ENCODE peak calls at places on chromosomes 16 and 17, in ten cellular contexts. S is AG08396, E is tibial nerve, D is A172, L is heart left ventricle, V is GM04504, X is BJ, O is pancreas, Z is suprapubic skin, C is AG04450. I is an unnamed sample.

GRCh38 chr16:1300664-1301476 is 8.6 kb upstream of the UBE2I start:
- DNase-seq in S (peak; percentile 90), L (peak; percentile 63), O (peak; percentile 81), E (no peak), C (no peak), Z (no peak), D (no peak), X (no peak), V (no peak), I (peak; percentile 80)

GRCh38 chr17:32523827-32524552 is 37.2 kb downstream of the CDK5R1 start:
- DNase-seq in L (no peak), S (no peak), D (no peak), Z (no peak), E (no peak), V (no peak), C (no peak), O (no peak), X (no peak), I (no peak)

GRCh38 chr17:45791041-45791582 is 7.0 kb downstream of the CRHR1 start:
- DNase-seq in E (no peak), X (no peak), Z (no peak), V (no peak), C (no peak), O (no peak), L (no peak), S (no peak), D (no peak), I (no peak)

GRCh38 chr17:79850571-79851460 is 11.6 kb upstream of the CBX4 start:
- DNase-seq in Z (no peak), E (no peak), X (no peak), S (peak; percentile 90), V (peak; percentile 44), C (no peak), O (no peak), L (no peak), D (peak; percentile 98), I (no peak)

GRCh38 chr17:15233022-15233805 is 31.9 kb downstream of the PMP22 start:
- DNase-seq in C (no peak), D (peak; percentile 38), Z (no peak), E (no peak), S (peak; percentile 70), O (no peak), L (peak; percentile 29), X (no peak), V (peak; percentile 52), I (no peak)

GRCh38 chr17:61410555-61411089 is 11.0 kb downstream of the TBX2 start:
- DNase-seq in S (peak; percentile 90), D (no peak), Z (peak; percentile 78), X (no peak), C (peak; percentile 76), V (no peak), O (no peak), L (peak; percentile 84), E (peak; percentile 78), I (peak; percentile 61)

GRCh38 chr17:27294689-27295630 is 1.0 kb downstream of the WSB1 start:
- DNase-seq in V (peak; percentile 67), O (peak; percentile 44), D (peak; percentile 86), E (peak; percentile 39), S (peak; percentile 69), C (no peak), X (no peak), Z (peak; percentile 74), L (peak; percentile 64), I (peak; percentile 72)

GRCh38 chr16:12784076-12784475 is 19.6 kb downstream of the CPPED1 start:
- DNase-seq in V (no peak), L (no peak), C (no peak), X (no peak), Z (no peak), S (no peak), D (no peak), E (no peak), O (no peak), I (no peak)

GRCh38 chr17:40410082-40410481 is 7.6 kb downstream of the TOP2A start:
- DNase-seq in V (no peak), X (no peak), E (no peak), O (no peak), C (no peak), Z (no peak), L (no peak), D (no peak), S (no peak), I (no peak)

GRCh38 chr16:48734220-48734619 is 124.2 kb upstream of the N4BP1 start:
- DNase-seq in D (no peak), S (no peak), C (no peak), E (no peak), V (no peak), O (no peak), Z (no peak), L (no peak), X (no peak), I (no peak)

GRCh38 chr17:2435181-2435741 is 34.4 kb upstream of the MNT start:
- DNase-seq in O (no peak), C (no peak), V (no peak), S (no peak), L (no peak), E (no peak), Z (no peak), D (no peak), X (no peak), I (no peak)

GRCh38 chr16:53876811-53877210 is 172.9 kb downstream of the FTO start:
- DNase-seq in E (no peak), V (no peak), O (no peak), X (no peak), D (peak; percentile 13), L (no peak), C (no peak), Z (no peak), S (no peak), I (no peak)

GRCh38 chr17:50112694-50113093 is 17.3 kb downstream of the SAMD14 start:
- DNase-seq in E (no peak), Z (no peak), S (no peak), O (no peak), X (no peak), L (no peak), D (no peak), C (no peak), V (no peak), I (no peak)

GRCh38 chr17:1490643-1491405 is 1.7 kb downstream of the MYO1C start:
- DNase-seq in D (no peak), Z (peak; percentile 86), E (no peak), S (peak; percentile 81), X (no peak), O (peak; percentile 54), L (peak; percentile 86), C (no peak), V (no peak), I (peak; percentile 79)

GRCh38 chr16:49556252-49557069 is 182.9 kb downstream of the C16orf78 start:
- DNase-seq in C (no peak), D (no peak), L (no peak), V (no peak), S (no peak), E (no peak), Z (no peak), O (no peak), X (no peak), I (no peak)

GRCh38 chr17:30372755-30373154 is 6.0 kb upstream of the CPD start:
- DNase-seq in L (no peak), C (no peak), Z (no peak), E (no peak), O (no peak), D (peak; percentile 46), X (no peak), V (no peak), S (peak; percentile 56), I (no peak)

GRCh38 chr17:9110501-9110900 is 89.2 kb downstream of the NTN1 start:
- DNase-seq in Z (no peak), E (no peak), V (no peak), X (no peak), L (no peak), S (no peak), D (no peak), C (no peak), O (no peak), I (no peak)

GRCh38 chr17:81599719-81600486 is 37.0 kb downstream of the NPLOC4 start:
- DNase-seq in V (no peak), X (no peak), L (peak; percentile 47), C (no peak), E (no peak), Z (no peak), S (peak; percentile 63), O (no peak), D (no peak), I (peak; percentile 24)

GRCh38 chr17:71251276-71251675 is 869.5 kb upstream of the SOX9 start:
- DNase-seq in O (no peak), S (peak; percentile 14), X (no peak), Z (no peak), E (no peak), V (no peak), D (peak; percentile 34), L (no peak), C (no peak), I (no peak)

GRCh38 chr17:82414548-82415281 is 3.4 kb upstream of the HEXD start:
- DNase-seq in X (no peak), S (peak; percentile 94), D (peak; percentile 49), E (no peak), O (peak; percentile 76), Z (no peak), C (no peak), L (peak; percentile 82), V (no peak), I (peak; percentile 56)

GRCh38 chr17:29837531-29837930 is 92.5 kb downstream of the SSH2 start:
- DNase-seq in V (no peak), Z (no peak), E (no peak), L (no peak), X (no peak), C (no peak), O (no peak), D (no peak), S (no peak), I (no peak)

GRCh38 chr16:34802396-34802795 is 1343.0 kb downstream of the TP53TG3F start:
- DNase-seq in L (no peak), C (no peak), D (no peak), S (no peak), E (no peak), V (no peak), Z (no peak), X (no peak), O (no peak), I (no peak)

GRCh38 chr17:75319818-75320691 is 30.8 kb upstream of the SLC25A19 start:
- DNase-seq in E (no peak), Z (no peak), L (no peak), S (peak; percentile 71), O (no peak), V (peak; percentile 22), X (no peak), D (no peak), C (peak; percentile 16), I (no peak)

GRCh38 chr16:55508941-55509920 is at the start of gene LPCAT2:
- DNase-seq in D (peak; percentile 88), O (peak; percentile 83), X (peak; percentile 39), L (peak; percentile 87), C (peak; percentile 67), E (peak; percentile 83), S (peak; percentile 92), V (peak; percentile 47), Z (peak; percentile 92), I (peak; percentile 91)